ENCODE peak calls at places on chromosomes 12 and 14, in six cellular contexts. V is HepG2, L is Peyer's patch, X is psoas muscle, E is cardiac muscle cell, H is IMR-90. G is an unnamed sample. For H3K36me3, the result is how much of the 10 kb centered on the place peaks cover.

GRCh38 chr14:102905116-102906108 is 17.1 kb upstream of the AMN start:
- DNase-seq in V (no peak), L (no peak), X (no peak), E (no peak), H (no peak), G (no peak)

GRCh38 chr14:97776890-97777564 is 979.8 kb downstream of the VRK1 start:
- DNase-seq in V (no peak), L (no peak), X (no peak), E (no peak), H (no peak), G (no peak)

GRCh38 chr14:29687071-29687765 is 240.4 kb downstream of the PRKD1 start:
- DNase-seq in V (no peak), L (no peak), X (no peak), E (peak), H (peak), G (no peak)

GRCh38 chr14:104224516-104225281 is 86.3 kb downstream of the KIF26A start:
- DNase-seq in V (no peak), L (no peak), X (peak), E (no peak), H (no peak), G (no peak)

GRCh38 chr12:92061061-92061460 is 84.6 kb downstream of the BTG1 start:
- DNase-seq in V (no peak), L (no peak), X (no peak), E (no peak), H (no peak), G (no peak)

GRCh38 chr14:22176930-22177329 is 412.1 kb downstream of the DAD1 start:
- DNase-seq in V (no peak), L (no peak), X (no peak), E (no peak), H (no peak), G (no peak)

GRCh38 chr12:110743571-110744093 is 941 bp upstream of the PPP1CC start:
- DNase-seq in V (no peak), L (peak), X (peak), E (peak), H (no peak), G (peak)

GRCh38 chr14:106308839-106309389 is 782.5 kb downstream of the TMEM121 start:
- DNase-seq in V (peak), L (peak), X (no peak), E (no peak), H (no peak), G (peak)

GRCh38 chr12:19800884-19801283 is 361.6 kb downstream of the AEBP2 start:
- DNase-seq in V (no peak), L (no peak), X (no peak), E (peak), H (no peak), G (peak)

GRCh38 chr12:3600039-3600720 is 109.2 kb downstream of the PRMT8 start:
- DNase-seq in V (no peak), L (no peak), X (no peak), E (no peak), H (no peak), G (no peak)

GRCh38 chr12:6647083-6647604 is at the start of gene ACRBP:
- DNase-seq in V (no peak), L (peak), X (peak), E (peak), H (peak), G (peak)

DNA sequence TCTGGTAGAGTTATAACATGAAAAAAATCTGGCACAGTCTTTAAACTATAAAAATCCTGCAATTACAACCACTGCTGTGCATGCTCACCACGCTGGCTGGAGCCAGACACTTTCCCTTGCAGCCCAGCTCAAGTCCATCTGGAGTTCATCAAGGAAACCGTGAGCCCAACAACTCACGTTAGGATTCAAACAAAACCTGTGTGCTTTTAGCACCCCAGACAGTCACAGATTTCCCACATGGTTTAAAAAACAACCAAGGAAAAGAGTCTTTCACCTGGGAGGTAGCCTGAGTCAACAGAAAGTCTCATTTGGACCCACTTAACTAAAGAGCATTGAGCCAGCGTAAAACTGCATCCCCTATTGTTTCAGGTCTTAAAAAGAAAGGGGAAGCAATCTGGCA is 4.7 kb downstream of the LRIG3 start:
- DNase-seq in V (no peak), L (no peak), X (no peak), E (peak), H (peak), G (no peak)
- H3K4me3 ChIP-seq in V (peak), L (no peak), X (peak), E (peak), H (peak), G (no peak)

GRCh38 chr14:49999826-50000214 is 106.9 kb downstream of the ARF6 start:
- DNase-seq in V (no peak), L (no peak), X (no peak), E (no peak), H (no peak), G (no peak)

GRCh38 chr14:50001999-50002925 is 109.4 kb downstream of the ARF6 start:
- DNase-seq in V (no peak), L (peak), X (peak), E (no peak), H (no peak), G (peak)

GRCh38 chr14:49999216-49999761 is 106.4 kb downstream of the ARF6 start:
- DNase-seq in V (no peak), L (peak), X (peak), E (peak), H (peak), G (peak)

GRCh38 chr14:50001146-50001998 is 108.5 kb downstream of the ARF6 start:
- DNase-seq in V (peak), L (peak), X (peak), E (peak), H (peak), G (peak)

GRCh38 chr14:50000215-50001145 is 107.6 kb downstream of the ARF6 start:
- DNase-seq in V (peak), L (peak), X (peak), E (peak), H (peak), G (peak)
- TF ChIP-seq CTCF in V (no peak), L (no peak), X (no peak), E (no peak), H (no peak), G (peak)

GRCh38 chr12:11542599-11542998 is 106.9 kb upstream of the ETV6 start:
- DNase-seq in V (no peak), L (no peak), X (no peak), E (peak), H (no peak), G (no peak)

GRCh38 chr12:11543513-11544168 is 105.8 kb upstream of the ETV6 start:
- DNase-seq in V (no peak), L (no peak), X (no peak), E (no peak), H (peak), G (no peak)

GRCh38 chr12:11539156-11539555 is 110.3 kb upstream of the ETV6 start:
- DNase-seq in V (no peak), L (no peak), X (no peak), E (no peak), H (no peak), G (no peak)

GRCh38 chr12:11540615-11541014 is 108.9 kb upstream of the ETV6 start:
- DNase-seq in V (no peak), L (no peak), X (no peak), E (no peak), H (no peak), G (no peak)

DNA sequence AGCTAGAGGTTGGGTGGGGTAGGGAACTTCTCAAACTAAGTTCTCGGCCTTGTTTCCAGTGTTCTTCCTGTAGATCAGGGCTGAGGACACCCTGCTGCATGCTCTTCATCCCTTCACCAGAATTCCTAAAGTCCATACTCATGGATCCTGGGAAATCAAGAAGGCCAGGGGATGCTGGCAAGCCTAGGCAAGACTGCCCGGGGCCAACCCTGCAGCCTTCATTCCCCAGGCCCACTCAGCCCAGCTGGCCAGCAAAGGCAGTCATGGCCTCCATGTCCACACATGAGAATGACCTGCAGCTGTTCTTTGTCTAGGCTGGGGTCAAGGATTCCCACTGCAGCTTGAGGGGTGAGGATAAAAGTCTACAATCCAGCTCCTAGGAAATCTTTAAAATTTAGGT is 109.3 kb upstream of the ETV6 start:
- DNase-seq in V (no peak), L (no peak), X (no peak), E (no peak), H (no peak), G (no peak)
- H3K36me3 ChIP-seq in V (under half), L (under half), X (under half), E (under half), H (under half), G (under half)

GRCh38 chr14:58055497-58055896 is 96.5 kb downstream of the ARMH4 start:
- DNase-seq in V (no peak), L (no peak), X (no peak), E (no peak), H (no peak), G (no peak)

GRCh38 chr14:58060077-58060476 is 91.9 kb downstream of the ARMH4 start:
- DNase-seq in V (no peak), L (no peak), X (no peak), E (no peak), H (no peak), G (no peak)

GRCh38 chr14:58061581-58061980 is 90.4 kb downstream of the ARMH4 start:
- DNase-seq in V (no peak), L (no peak), X (no peak), E (no peak), H (no peak), G (no peak)

GRCh38 chr14:58060898-58061297 is 91.1 kb downstream of the ARMH4 start:
- DNase-seq in V (no peak), L (no peak), X (no peak), E (no peak), H (no peak), G (no peak)

GRCh38 chr14:58059121-58059520 is 92.9 kb downstream of the ARMH4 start:
- DNase-seq in V (no peak), L (no peak), X (no peak), E (no peak), H (no peak), G (no peak)
- H3K4me3 ChIP-seq in V (no peak), L (no peak), X (no peak), E (no peak), H (no peak), G (no peak)

DNA sequence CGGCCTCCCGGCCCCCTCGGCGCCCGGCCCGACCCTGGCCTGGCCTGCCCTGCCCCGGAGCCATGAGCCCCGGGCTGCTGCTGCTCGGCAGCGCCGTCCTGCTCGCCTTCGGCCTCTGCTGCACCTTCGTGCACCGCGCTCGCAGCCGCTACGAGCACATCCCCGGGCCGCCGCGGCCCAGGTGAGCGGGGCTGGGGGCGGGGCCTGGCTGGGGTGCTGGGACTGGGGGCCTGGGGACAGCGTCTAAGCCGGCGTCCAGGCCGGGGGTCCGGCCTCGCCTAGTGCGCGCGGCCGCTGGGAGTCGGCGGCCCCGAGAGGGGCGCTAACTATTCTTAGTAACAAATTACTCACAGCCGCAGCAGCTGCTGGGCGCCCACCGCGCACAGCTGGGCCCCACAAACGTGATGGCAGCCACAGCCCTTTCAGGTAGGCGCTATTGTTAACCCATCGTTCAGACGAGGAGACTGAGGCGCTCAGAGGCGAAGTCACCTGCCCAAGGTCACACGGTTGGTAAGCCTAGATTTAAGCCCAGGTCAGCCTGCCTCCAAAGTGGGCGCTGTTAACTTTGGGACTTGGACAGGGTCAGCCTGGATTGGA is 356 bp downstream of the CYP46A1 start:
- DNase-seq in V (no peak), L (no peak), X (no peak), E (no peak), H (peak), G (no peak)
- TF ChIP-seq CTCF in V (no peak), L (no peak), X (no peak), E (no peak), H (no peak), G (no peak)

GRCh38 chr14:100114109-100114765 is 45.2 kb downstream of the DEGS2 start:
- DNase-seq in V (no peak), L (no peak), X (no peak), E (no peak), H (no peak), G (no peak)
- H3K36me3 ChIP-seq in V (under half), L (under half), X (under half), E (under half), H (under half), G (under half)

DNA sequence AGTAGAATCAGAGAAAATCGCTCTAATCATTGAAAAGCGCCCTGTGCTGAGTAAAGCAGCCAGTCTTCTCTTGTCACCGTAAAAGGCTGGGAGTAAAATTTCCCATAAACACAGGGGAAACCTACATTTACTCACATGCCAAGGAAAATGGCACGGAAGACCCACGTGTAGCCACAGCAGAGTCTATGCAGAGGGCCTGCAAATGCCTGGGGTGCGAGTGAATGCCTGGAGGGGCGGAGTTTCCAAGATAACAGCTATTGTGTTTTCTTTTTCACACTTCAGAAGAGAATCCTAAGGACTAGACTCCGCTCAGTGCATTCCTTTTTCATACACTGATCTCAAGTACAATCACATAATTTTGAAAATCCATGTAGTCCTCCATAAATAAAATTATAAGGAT is 159.9 kb upstream of the FOXN3 start:
- DNase-seq in V (no peak), L (no peak), X (no peak), E (no peak), H (peak), G (no peak)
- H3K4me3 ChIP-seq in V (no peak), L (no peak), X (no peak), E (no peak), H (no peak), G (no peak)

DNA sequence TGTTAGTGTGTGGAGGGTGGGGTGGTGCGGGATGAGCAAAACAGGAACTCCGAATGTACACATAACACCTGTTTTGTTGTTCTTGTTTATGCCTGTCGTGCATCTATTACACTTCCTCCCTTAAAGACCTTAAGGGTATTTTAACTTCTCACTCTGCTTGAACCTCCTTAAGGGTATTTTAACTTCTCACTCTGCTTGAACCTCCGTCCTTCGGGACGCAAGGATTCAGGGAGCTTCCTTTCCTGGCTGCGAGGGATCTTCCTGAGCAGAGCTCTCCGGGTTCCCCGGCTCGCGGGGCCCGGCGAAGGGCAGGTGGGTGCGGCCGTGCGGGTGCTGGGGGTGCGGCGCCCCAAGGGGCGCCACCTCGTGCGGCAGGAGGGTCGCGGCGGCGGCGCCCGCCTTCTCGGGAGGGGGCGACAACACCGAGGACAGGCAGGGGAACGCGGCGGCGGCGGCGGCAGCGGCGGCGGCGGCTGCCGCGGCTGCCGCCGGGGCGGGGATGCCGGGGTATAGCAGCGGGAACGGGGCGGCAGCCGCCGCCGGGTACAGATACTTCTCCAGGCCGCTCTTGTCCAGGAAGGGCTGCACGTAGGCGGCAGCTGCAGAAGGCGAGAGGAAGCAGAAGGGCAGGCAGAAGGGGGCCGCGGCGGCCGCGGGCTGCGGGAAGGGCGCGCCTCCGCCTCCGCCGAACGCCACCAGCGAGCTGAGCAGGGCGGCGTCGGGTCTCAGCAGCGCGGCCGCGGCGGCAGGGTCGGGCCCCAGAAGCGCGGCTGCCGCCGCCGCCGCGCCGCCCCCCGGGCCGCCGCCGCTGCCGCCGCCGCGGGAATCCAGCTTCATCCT is 2.8 kb downstream of the BHLHE41 start:
- DNase-seq in V (no peak), L (peak), X (peak), E (peak), H (peak), G (peak)
- TF ChIP-seq CTCF in V (no peak), L (no peak), X (no peak), E (no peak), H (no peak), G (no peak)

GRCh38 chr12:2238111-2238510 is 185.3 kb downstream of the CACNA1C start:
- DNase-seq in V (no peak), L (no peak), X (no peak), E (no peak), H (no peak), G (no peak)
- H3K36me3 ChIP-seq in V (under half), L (under half), X (under half), E (under half), H (under half), G (under half)